ENCODE peak calls at places on chromosomes 12 and 14, in seven cellular contexts. W, J, B, O, Z, I and H are unnamed samples.

GRCh38 chr12:29578070-29578469 is 80.6 kb upstream of the OVCH1 start:
- DNase-seq in W (no peak), J (no peak), B (no peak), O (no peak), Z (no peak), I (no peak), H (no peak)

GRCh38 chr12:104909761-104910160 is 48.3 kb downstream of the SLC41A2 start:
- DNase-seq in W (no peak), J (peak; percentile 64), B (no peak), O (no peak), Z (no peak), I (peak; percentile 43), H (no peak)

GRCh38 chr12:53096761-53097160 is 706 bp upstream of the IGFBP6 start:
- DNase-seq in W (no peak), J (no peak), B (no peak), O (no peak), Z (peak; percentile 68), I (no peak), H (no peak)

GRCh38 chr12:109876406-109876805 is 3.9 kb downstream of the GLTP start:
- DNase-seq in W (no peak), J (no peak), B (no peak), O (no peak), Z (no peak), I (no peak), H (no peak)

GRCh38 chr14:81165188-81165587 is 55.6 kb downstream of the GTF2A1 start:
- DNase-seq in W (no peak), J (no peak), B (no peak), O (no peak), Z (no peak), I (no peak), H (no peak)

GRCh38 chr12:78519422-78519821 is 345.2 kb upstream of the SYT1 start:
- DNase-seq in W (no peak), J (no peak), B (no peak), O (no peak), Z (no peak), I (no peak), H (no peak)

GRCh38 chr12:56189336-56189917 is at the start of gene SMARCC2:
- DNase-seq in W (peak; percentile 87), J (peak; percentile 85), B (peak; percentile 91), O (peak; percentile 83), Z (peak; percentile 92), I (peak; percentile 78), H (peak; percentile 92)

GRCh38 chr12:62158416-62159360 is 101.5 kb upstream of the USP15 start:
- DNase-seq in W (no peak), J (no peak), B (no peak), O (no peak), Z (no peak), I (no peak), H (no peak)

GRCh38 chr14:76464856-76465255 is 88.9 kb downstream of the ESRRB start:
- DNase-seq in W (no peak), J (no peak), B (no peak), O (no peak), Z (no peak), I (no peak), H (no peak)

GRCh38 chr12:107402041-107403022 is 283.3 kb upstream of the PWP1 start:
- DNase-seq in W (no peak), J (peak; percentile 62), B (peak; percentile 70), O (no peak), Z (no peak), I (peak; percentile 80), H (no peak)

GRCh38 chr14:30143617-30144016 is 216.0 kb upstream of the PRKD1 start:
- DNase-seq in W (no peak), J (peak; percentile 62), B (no peak), O (no peak), Z (no peak), I (no peak), H (no peak)
- H3K4me3 ChIP-seq in W (no peak overlapping the region), J (no peak overlapping the region), B (no peak overlapping the region), O (no peak overlapping the region), Z (no peak overlapping the region), I (no peak overlapping the region), H (peak overlapping the region; percentile 25)

GRCh38 chr12:96053476-96054261 is 18.3 kb upstream of the LTA4H start:
- DNase-seq in W (no peak), J (no peak), B (no peak), O (no peak), Z (no peak), I (no peak), H (no peak)
- H3K27ac ChIP-seq in W (peak overlapping the region; percentile 86), J (no peak overlapping the region), B (no peak overlapping the region), O (peak overlapping the region; percentile 57), Z (no peak overlapping the region), I (no peak overlapping the region), H (peak overlapping the region; percentile 58)

GRCh38 chr12:51821423-51822260 is 26.9 kb downstream of the FIGNL2 start:
- DNase-seq in W (peak; percentile 23), J (no peak), B (no peak), O (no peak), Z (no peak), I (no peak), H (no peak)

GRCh38 chr12:51822956-51823355 is 25.6 kb downstream of the FIGNL2 start:
- DNase-seq in W (no peak), J (no peak), B (no peak), O (no peak), Z (no peak), I (no peak), H (no peak)

GRCh38 chr12:51822261-51822616 is 26.3 kb downstream of the FIGNL2 start:
- DNase-seq in W (no peak), J (no peak), B (no peak), O (no peak), Z (no peak), I (no peak), H (no peak)

GRCh38 chr12:51819851-51820720 is 28.4 kb downstream of the FIGNL2 start:
- DNase-seq in W (peak; percentile 36), J (no peak), B (no peak), O (no peak), Z (no peak), I (no peak), H (no peak)

DNA sequence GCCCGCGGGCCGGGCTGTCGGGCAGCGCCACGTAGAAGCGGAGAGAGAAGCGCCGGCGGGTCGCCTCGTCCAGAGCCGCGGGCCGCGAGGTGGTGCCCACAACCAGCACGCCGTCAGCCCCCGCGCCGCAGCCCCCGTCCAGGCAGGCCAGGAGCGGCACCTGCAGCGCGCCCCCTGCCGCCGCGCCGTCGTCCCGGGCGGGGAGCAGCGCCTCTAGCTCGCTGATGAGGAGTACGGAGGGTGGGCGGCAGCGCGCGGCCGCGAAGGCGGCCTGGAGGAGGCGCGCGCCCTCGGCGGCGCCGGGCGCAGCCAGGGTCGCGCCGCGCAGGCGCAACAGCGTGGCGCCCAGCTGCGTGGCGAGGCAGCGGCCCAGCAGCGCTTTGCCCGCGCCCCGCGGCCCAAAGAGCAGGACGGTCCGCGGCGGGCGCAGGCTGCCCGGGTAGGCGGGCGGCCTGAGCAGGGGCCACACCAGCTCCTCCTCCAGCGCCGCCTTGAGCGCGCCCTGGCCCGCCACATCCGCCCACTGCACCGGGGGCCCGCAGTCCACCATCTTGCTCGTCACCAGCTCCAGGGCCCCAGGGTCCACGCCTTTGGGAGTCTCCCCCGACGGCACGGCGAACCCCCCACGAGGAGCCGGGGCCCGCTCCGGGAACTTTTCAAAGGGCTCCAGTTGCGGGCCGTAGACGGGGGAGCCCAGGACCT is 27.6 kb downstream of the FIGNL2 start:
- DNase-seq in W (peak; percentile 73), J (peak; percentile 60), B (peak; percentile 89), O (no peak), Z (no peak), I (no peak), H (no peak)
- TF ChIP-seq CTCF in W (peak; percentile 43), J (peak; percentile 43), B (peak; percentile 62), O (peak; percentile 35), Z (peak; percentile 16), I (no peak), H (no peak)

DNA sequence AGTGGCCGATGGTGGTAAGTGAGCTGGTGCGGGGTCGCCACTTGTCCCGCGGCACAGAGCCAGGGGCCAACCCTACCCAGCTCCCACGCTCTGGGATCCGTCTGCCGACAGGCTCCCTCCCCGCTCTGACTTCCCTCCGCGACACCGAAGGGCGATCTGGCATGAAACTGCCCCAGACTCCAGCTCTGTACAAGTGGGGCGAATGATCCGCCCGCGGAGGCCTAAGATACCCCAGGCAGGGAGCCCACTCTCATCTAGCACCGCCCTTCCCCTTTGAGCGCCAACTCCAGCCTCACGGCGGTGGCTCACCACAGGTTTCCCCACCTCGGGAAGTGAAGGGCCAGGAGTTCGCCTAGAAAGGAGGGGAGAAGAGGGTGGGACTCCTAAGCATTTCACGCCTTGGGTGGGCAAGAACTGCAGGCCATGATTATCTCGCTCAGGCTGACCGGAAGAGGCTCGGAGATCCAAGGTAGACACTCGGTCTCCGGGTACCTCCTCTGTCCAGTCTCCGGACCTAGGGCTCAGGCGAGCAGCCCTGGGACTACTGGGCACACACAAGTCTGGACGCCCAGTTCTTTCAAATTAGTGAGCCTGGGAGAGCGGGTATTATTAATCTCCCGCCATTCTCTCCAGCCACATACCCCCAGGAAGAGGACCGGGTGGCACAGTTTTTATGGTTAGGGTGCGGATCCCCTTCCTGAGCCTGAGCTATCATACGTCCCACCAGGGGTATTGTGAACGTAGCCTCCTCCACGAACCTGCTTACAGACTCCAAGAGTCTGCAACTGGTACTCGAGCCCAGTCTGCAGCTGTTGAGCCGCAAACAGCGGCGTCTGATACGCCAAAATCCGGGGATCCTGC is 849 bp downstream of the WNT1 start:
- DNase-seq in W (no peak), J (no peak), B (no peak), O (no peak), Z (no peak), I (no peak), H (no peak)
- H3K4me3 ChIP-seq in W (peak overlapping the region; percentile 59), J (no peak overlapping the region), B (peak overlapping the region; percentile 77), O (peak overlapping the region; percentile 12), Z (peak overlapping the region; percentile 50), I (no peak overlapping the region), H (peak overlapping the region; percentile 59)

GRCh38 chr14:78535041-78535440 is 364.9 kb downstream of the NRXN3 start:
- DNase-seq in W (no peak), J (no peak), B (no peak), O (no peak), Z (no peak), I (no peak), H (no peak)
- H3K27ac ChIP-seq in W (no peak overlapping the region), J (no peak overlapping the region), B (no peak overlapping the region), O (no peak overlapping the region), Z (no peak overlapping the region), I (no peak overlapping the region), H (no peak overlapping the region)

DNA sequence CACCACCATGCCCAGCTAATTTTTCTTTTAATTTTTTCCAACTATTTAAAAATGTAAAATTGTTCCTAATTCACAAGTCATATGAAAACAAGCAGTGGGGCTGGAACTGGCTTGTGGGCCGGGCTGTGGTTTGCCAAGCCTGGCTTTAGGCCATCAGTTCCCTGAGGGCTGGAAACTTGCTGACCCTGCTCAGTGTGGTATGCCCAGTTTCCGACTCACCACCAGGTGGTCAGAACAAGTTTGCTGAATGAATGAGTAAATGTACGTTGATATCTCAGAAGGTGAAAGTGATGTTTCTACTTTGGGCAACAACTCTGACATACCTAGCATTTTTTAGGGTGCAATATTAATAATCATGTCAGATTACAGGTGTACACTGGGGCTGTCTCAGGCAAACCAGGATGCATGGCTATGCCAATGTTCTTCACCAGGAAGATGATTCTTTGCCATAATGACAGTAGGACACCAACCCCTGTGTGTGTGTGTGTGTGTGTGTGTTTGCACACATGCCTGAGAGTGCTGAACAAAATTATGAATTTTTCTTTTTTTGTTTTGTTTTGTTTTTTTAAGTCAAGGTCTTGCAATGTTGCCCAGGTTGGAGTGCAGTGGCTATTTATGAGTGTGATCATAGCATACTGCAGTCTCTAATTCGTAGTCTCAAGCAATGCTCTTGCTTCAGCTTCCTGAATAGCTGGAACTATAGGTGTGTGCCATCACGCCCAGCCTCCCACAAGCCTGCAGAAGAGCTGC is 106.1 kb downstream of the PTPN11 start:
- DNase-seq in W (no peak), J (peak; percentile 29), B (no peak), O (no peak), Z (no peak), I (peak; percentile 3), H (no peak)
- TF ChIP-seq CTCF in W (no peak), J (no peak), B (no peak), O (no peak), Z (no peak), I (peak; percentile 47), H (no peak)